ENCODE peak calls at places on chromosomes 11 and 22, in five cellular contexts. L, N, Z, P and S are unnamed samples.

GRCh38 chr11:61727401-61727811 is 25.0 kb upstream of the MYRF start:
- DNase-seq in Z (no peak), N (no peak), P (no peak), L (no peak), S (no peak)

GRCh38 chr11:95451682-95452081 is 220.7 kb upstream of the SESN3 start:
- DNase-seq in N (peak), L (no peak), Z (peak), P (no peak), S (no peak)

GRCh38 chr22:44738347-44738715 is 14.0 kb upstream of the ARHGAP8 start:
- DNase-seq in P (peak), N (peak), Z (peak), L (peak), S (no peak)

GRCh38 chr22:41305646-41306045 is 4.3 kb downstream of the ZC3H7B start:
- DNase-seq in Z (no peak), N (peak), L (no peak), P (no peak), S (no peak)

GRCh38 chr11:75656044-75656726 is 12.7 kb downstream of the MAP6 start:
- DNase-seq in N (no peak), P (no peak), L (peak), Z (peak), S (no peak)

GRCh38 chr11:16833026-16833425 is 94.6 kb downstream of the C11orf58 start:
- DNase-seq in L (no peak), P (no peak), N (no peak), Z (peak), S (no peak)

GRCh38 chr22:20268350-20269012 is 363 bp upstream of the RTN4R start:
- DNase-seq in N (peak), P (peak), L (peak), Z (peak), S (peak)

GRCh38 chr11:96234866-96235441 is 108.0 kb downstream of the MAML2 start:
- DNase-seq in P (no peak), L (no peak), N (peak), Z (no peak), S (no peak)

GRCh38 chr22:26615149-26615548 is 2.7 kb downstream of the CRYBB1 start:
- DNase-seq in Z (no peak), L (no peak), N (no peak), P (no peak), S (no peak)

GRCh38 chr11:6855971-6856542 is 6.8 kb upstream of the OR10A2 start:
- DNase-seq in Z (peak), N (peak), L (no peak), P (peak), S (no peak)

GRCh38 chr11:61602775-61603569 is 22.1 kb upstream of the SYT7 start:
- DNase-seq in L (no peak), Z (no peak), P (peak), N (peak), S (no peak)

GRCh38 chr11:27451528-27451927 is 21.1 kb downstream of the LGR4 start:
- DNase-seq in Z (no peak), P (no peak), N (peak), L (no peak), S (no peak)

GRCh38 chr22:49712195-49712791 is 115.4 kb downstream of the BRD1 start:
- DNase-seq in P (peak), Z (peak), N (peak), L (no peak), S (peak)

GRCh38 chr22:17264321-17265052 is 45.3 kb upstream of the ADA2 start:
- DNase-seq in N (peak), P (no peak), L (no peak), Z (peak), S (peak)

GRCh38 chr11:3196161-3197043 is 22.2 kb downstream of the MRGPRG start:
- DNase-seq in L (no peak), P (no peak), Z (no peak), N (no peak), S (no peak)

GRCh38 chr11:27557223-27557622 is 50.7 kb upstream of the LIN7C start:
- DNase-seq in L (no peak), P (no peak), Z (no peak), N (peak), S (no peak)

GRCh38 chr11:102420547-102420946 is 32.0 kb downstream of the TMEM123 start:
- DNase-seq in L (no peak), N (no peak), Z (no peak), P (peak), S (no peak)

GRCh38 chr11:114621072-114621471 is 25.5 kb upstream of the NXPE4 start:
- DNase-seq in Z (no peak), P (no peak), L (no peak), N (no peak), S (no peak)

GRCh38 chr11:111001986-111002616 is 243.4 kb upstream of the POU2AF2 start:
- DNase-seq in N (peak), L (no peak), Z (no peak), P (no peak), S (no peak)

GRCh38 chr11:59755701-59756495 is 722 bp downstream of the STX3 start:
- DNase-seq in Z (peak), P (peak), N (peak), L (peak), S (peak)

GRCh38 chr11:110761994-110762393 is 49.8 kb upstream of the ARHGAP20 start:
- DNase-seq in N (no peak), Z (no peak), L (no peak), P (no peak), S (no peak)

GRCh38 chr11:45791524-45791923 is 13.4 kb upstream of the SLC35C1 start:
- DNase-seq in L (peak), Z (no peak), N (no peak), P (no peak), S (no peak)

GRCh38 chr11:114315749-114316368 is 19.7 kb downstream of the NNMT start:
- DNase-seq in Z (peak), N (peak), P (no peak), L (peak), S (no peak)

GRCh38 chr22:40484906-40485660 is 114.7 kb downstream of the SGSM3 start:
- DNase-seq in P (no peak), N (peak), Z (no peak), L (no peak), S (no peak)

GRCh38 chr11:63769044-63769718 is 606 bp upstream of the ZFTA start:
- DNase-seq in N (peak), Z (no peak), P (peak), L (no peak), S (no peak)

DNA sequence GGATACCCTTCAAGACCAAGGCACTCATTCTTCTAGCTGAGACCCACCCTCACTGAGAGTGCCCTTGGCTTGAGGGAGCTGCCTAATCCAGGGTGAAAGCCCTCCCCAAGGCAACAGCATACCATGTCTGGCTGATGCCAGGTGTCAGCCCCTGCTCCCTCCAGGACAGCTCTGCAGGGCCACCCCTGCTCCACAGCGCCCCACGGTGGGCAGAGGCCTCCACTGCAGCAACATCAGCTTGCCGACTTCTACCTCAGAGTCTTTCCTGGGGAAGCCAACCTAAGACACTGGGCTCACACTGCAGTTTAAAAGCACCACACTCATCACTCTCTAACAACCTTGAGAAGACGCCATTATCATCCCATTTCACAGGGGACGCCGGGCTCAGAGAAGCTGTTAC is 29.0 kb downstream of the TTLL1 start:
- DNase-seq in L (peak), N (peak), Z (peak), P (peak), S (peak)
- H3K9ac ChIP-seq in L (no peak), N (no peak), Z (no peak), P (no peak), S (no peak)

GRCh38 chr11:36116161-36116560 is 172.3 kb downstream of the LDLRAD3 start:
- DNase-seq in N (no peak), P (no peak), Z (no peak), L (no peak), S (no peak)

GRCh38 chr11:36118084-36118483 is 171.1 kb downstream of the COMMD9 start:
- DNase-seq in P (no peak), Z (no peak), L (no peak), N (no peak), S (no peak)

GRCh38 chr11:36119300-36119699 is 169.9 kb downstream of the COMMD9 start:
- DNase-seq in L (no peak), N (no peak), Z (no peak), P (no peak), S (no peak)

GRCh38 chr11:36114095-36114494 is 170.2 kb downstream of the LDLRAD3 start:
- DNase-seq in P (no peak), L (no peak), N (no peak), Z (no peak), S (no peak)

GRCh38 chr11:36115378-36115801 is 171.5 kb downstream of the LDLRAD3 start:
- DNase-seq in P (peak), L (no peak), Z (no peak), N (no peak), S (no peak)
- H3K9ac ChIP-seq in P (peak), L (no peak), Z (no peak), N (no peak), S (no peak)

GRCh38 chr22:46035380-46035741 is 58.4 kb upstream of the WNT7B start:
- DNase-seq in N (no peak), L (no peak), P (no peak), Z (no peak), S (no peak)
- H3K9ac ChIP-seq in N (peak), L (peak), P (peak), Z (peak), S (peak)

DNA sequence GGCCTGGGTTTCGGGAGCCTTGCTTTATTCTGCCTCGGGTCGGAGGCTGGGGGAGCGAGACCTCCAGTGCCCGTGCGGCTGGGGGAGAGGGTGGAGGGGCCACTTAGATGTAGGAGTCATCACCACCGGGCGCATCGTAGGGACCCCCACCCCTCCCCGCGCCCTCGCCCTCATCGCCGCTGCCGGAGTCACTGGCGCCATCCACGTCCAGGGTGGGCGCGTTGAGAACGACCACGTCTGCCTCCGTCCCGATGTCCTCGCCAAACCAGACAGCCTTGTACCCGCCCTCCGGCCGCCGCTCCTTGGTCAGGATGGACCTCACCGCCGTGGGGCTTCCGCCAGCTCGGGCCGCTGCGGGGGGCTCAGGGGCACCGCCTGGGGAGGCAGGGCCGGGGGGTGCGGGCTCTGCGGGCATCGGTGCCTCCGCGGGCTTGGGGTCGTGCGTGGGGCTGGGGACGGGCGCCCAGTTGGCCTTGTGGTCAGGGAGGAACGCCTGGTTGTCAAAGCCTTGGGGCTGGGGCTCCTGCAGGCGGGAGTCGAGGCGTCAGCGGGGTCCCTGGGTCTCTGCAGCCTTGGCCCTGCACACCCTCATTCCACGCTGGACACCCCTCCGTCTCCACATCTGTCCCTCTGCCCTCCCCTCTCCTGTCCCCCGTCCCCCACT is 1.6 kb upstream of the IRF7 start:
- DNase-seq in Z (no peak), L (no peak), P (no peak), N (no peak), S (no peak)
- H3K9ac ChIP-seq in Z (no peak), L (no peak), P (no peak), N (no peak), S (no peak)

DNA sequence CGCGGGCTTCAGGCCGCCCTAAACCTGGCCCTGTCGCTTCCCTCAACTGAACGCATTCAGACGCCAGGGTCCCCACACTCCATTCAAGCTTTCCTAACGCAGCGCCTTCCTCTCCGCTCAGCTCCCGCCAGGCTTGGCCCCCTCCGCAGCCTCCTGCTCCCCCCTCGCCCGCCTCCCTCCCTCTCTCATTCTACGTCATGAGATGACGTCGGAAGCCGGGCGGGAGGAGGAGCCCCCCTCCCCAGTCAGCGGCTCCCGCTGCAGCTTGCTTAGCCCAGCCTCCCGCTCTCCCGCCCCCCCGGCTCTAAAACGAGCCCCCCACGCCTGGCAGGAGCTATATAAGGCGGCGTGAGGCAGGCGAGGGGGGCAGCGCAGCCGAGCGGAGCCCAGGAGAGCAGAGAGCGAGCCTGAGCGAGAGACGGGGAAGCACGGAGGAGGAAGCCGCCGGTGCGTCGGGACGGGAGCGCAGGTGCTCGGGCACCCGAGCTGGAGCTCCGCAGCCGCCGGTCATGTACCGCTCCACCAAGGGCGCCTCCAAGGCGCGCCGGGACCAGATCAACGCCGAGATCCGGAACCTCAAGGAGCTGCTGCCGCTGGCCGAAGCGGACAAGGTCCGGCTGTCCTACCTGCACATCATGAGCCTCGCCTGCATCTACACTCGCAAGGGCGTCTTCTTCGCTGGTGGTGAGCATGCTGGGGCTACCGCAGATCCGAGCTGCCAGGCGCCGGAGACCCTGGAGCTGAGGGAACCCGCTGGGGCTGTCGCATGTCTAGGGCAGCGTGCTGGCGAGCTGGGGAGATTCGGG is at the start of gene NPAS4:
- DNase-seq in P (no peak), N (no peak), L (no peak), Z (peak), S (no peak)
- H3K9ac ChIP-seq in P (no peak), N (no peak), L (no peak), Z (no peak), S (peak)